ENCODE peak calls at places on chromosome 11, in four cellular contexts. U is HepG2, P is K562, D is A549. B is an unnamed sample.

GRCh38 chr11:83033972-83034672 is 37.6 kb downstream of the RAB30 start:
- DNase-seq in U (no peak), P (no peak), D (no peak), B (no peak)

GRCh38 chr11:1873048-1873812 is 18.5 kb downstream of the PRR33 start:
- DNase-seq in U (no peak), P (no peak), D (no peak), B (no peak)

GRCh38 chr11:120798854-120799253 is 225.0 kb upstream of the TBCEL start:
- DNase-seq in U (no peak), P (no peak), D (no peak), B (no peak)

GRCh38 chr11:28834877-28835276 is 726.7 kb downstream of the METTL15 start:
- DNase-seq in U (no peak), P (no peak), D (no peak), B (no peak)

GRCh38 chr11:60511393-60511792 is 3.8 kb upstream of the MS4A13 start:
- DNase-seq in U (no peak), P (no peak), D (no peak), B (no peak)

GRCh38 chr11:44320289-44320973 is 10.5 kb upstream of the ALX4 start:
- DNase-seq in U (no peak), P (no peak), D (no peak), B (no peak)

GRCh38 chr11:10497371-10498021 is 42.4 kb downstream of the AMPD3 start:
- DNase-seq in U (no peak), P (no peak), D (no peak), B (no peak)

GRCh38 chr11:62921201-62921572 is at the start of gene CHRM1:
- DNase-seq in U (no peak), P (no peak), D (no peak), B (no peak)

GRCh38 chr11:1162153-1162497 is 4.4 kb downstream of the MUC5AC start:
- DNase-seq in U (no peak), P (no peak), D (no peak), B (no peak)

GRCh38 chr11:43282607-43283440 is 29.0 kb upstream of the API5 start:
- DNase-seq in U (peak; percentile 9), P (peak; percentile 66), D (peak; percentile 25), B (no peak)

GRCh38 chr11:10674440-10674855 is 19.1 kb downstream of the IRAG1 start:
- DNase-seq in U (no peak), P (no peak), D (no peak), B (no peak)

GRCh38 chr11:96054870-96055705 is 131.2 kb upstream of the MTMR2 start:
- DNase-seq in U (peak; percentile 44), P (peak; percentile 29), D (peak; percentile 7), B (no peak)

GRCh38 chr11:103546236-103546635 is 437.0 kb downstream of the DYNC2H1 start:
- DNase-seq in U (no peak), P (no peak), D (no peak), B (no peak)

GRCh38 chr11:20097319-20098221 is 62.7 kb downstream of the DBX1 start:
- DNase-seq in U (no peak), P (no peak), D (no peak), B (no peak)

DNA sequence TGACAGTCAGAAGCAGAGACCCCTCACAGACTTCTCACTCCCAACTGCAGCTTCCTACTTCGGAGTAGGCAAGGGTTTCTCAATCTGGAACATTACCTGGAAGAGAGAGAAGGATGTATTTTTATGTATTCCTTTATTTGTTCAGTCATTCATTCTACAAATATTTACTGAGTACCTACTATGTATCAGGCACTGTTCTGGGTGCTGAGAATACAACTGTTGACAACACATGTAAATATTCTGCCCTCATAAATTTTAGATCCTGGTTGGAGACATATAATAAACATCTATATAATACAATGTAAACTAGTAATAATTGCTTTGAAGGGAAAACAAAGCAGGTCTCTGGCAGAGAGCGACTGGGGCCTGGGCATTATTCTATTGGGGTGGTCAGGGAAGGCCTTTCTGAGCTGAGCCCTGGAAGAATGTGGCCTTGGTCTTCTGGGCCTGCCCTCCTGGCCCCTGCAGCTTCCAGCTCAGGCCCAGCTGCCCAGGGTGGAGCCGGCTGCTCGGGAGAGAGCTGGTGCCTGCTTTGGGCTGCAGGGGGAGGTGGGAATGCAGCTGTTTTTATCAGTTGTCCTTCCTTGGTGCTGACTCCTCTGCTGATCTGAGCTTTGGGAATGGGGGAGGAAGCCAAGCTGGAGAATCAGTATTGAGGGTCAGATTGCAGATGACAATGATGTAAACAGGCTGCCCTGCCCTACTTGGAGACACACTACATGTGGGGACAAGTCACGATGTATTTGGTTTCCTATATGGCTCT is 46.8 kb downstream of the PKNOX2 start:
- DNase-seq in U (no peak), P (no peak), D (no peak), B (no peak)
- TF ChIP-seq CHD4 in U (no peak), P (no peak), D (no peak), B (no peak)

GRCh38 chr11:64339754-64340408 is at the start of gene CCDC88B:
- DNase-seq in U (no peak), P (no peak), D (no peak), B (no peak)

GRCh38 chr11:64342869-64343739 is 3.1 kb downstream of the CCDC88B start:
- DNase-seq in U (no peak), P (peak; percentile 82), D (no peak), B (no peak)

GRCh38 chr11:64341851-64342791 is 2.1 kb downstream of the CCDC88B start:
- DNase-seq in U (peak; percentile 63), P (peak; percentile 95), D (peak; percentile 91), B (no peak)

GRCh38 chr11:64340671-64341335 is 799 bp downstream of the CCDC88B start:
- DNase-seq in U (no peak), P (peak; percentile 83), D (no peak), B (no peak)

GRCh38 chr11:64341429-64341828 is 1.4 kb downstream of the CCDC88B start:
- DNase-seq in U (no peak), P (no peak), D (no peak), B (no peak)
- TF ChIP-seq SMC3 in U (no peak), P (no peak), D (no peak), B (no peak)

DNA sequence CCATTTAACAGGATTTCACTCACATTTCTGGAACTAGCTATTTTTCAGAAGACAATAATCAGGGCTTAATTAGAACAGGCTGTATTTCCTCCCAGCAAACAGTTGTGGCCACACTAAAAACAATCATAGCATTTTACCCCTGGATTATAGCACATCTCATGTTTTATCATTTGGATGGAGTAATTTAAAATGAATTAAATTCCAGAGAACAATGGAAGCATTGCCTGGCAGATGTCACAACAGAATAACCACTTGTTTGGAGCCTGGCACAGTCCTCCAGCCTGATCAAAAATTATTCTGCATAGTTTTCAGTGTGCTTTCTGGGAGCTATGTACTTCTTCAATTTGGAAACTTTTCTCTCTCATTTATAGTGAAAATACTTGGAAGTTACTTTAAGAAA is 9.2 kb downstream of the PRSS23 start:
- DNase-seq in U (no peak), P (no peak), D (no peak), B (no peak)
- TF ChIP-seq CHD4 in U (no peak), P (no peak), D (no peak), B (no peak)

GRCh38 chr11:132125855-132126841 is 755.7 kb downstream of the NTM start:
- DNase-seq in U (no peak), P (no peak), D (no peak), B (no peak)
- TF ChIP-seq SMC3 in U (no peak), P (no peak), D (no peak), B (no peak)

GRCh38 chr11:124983674-124984511 is 29.9 kb downstream of the CCDC15 start:
- DNase-seq in U (no peak), P (no peak), D (no peak), B (no peak)

GRCh38 chr11:124977006-124977405 is 23.0 kb downstream of the CCDC15 start:
- DNase-seq in U (no peak), P (no peak), D (no peak), B (no peak)

GRCh38 chr11:124978316-124978715 is 24.3 kb downstream of the CCDC15 start:
- DNase-seq in U (no peak), P (no peak), D (no peak), B (no peak)

GRCh38 chr11:124984512-124984854 is 30.5 kb downstream of the CCDC15 start:
- DNase-seq in U (no peak), P (no peak), D (no peak), B (no peak)

DNA sequence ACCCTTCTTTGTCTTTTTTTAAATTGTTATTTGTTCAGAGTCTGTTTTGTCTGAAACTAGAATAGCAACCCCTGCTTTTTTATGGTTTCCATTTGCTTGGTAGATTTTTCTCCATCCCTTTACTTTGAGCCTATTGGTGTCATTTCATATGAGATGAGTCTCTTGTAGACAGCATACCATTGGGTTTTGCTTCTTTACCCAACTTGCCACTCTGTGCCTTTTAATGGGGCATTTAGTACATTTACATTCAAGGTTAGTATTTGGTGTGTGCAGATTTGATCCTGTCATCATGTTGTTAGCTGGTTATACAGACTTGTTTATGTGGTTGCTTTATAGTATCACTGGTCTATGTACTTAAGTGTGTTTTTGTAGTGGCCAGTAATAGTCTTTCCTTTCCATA is 28.0 kb downstream of the CCDC15 start:
- DNase-seq in U (no peak), P (no peak), D (no peak), B (no peak)
- TF ChIP-seq CHD4 in U (no peak), P (no peak), D (no peak), B (no peak)

GRCh38 chr11:65899356-65900124 is 648 bp downstream of the FOSL1 start:
- DNase-seq in U (peak; percentile 58), P (peak; percentile 81), D (peak; percentile 75), B (no peak)
- TF ChIP-seq SMC3 in U (no peak), P (no peak), D (no peak), B (no peak)

GRCh38 chr11:107576497-107577086 is 11.1 kb upstream of the ALKBH8 start:
- DNase-seq in U (peak; percentile 19), P (peak; percentile 33), D (peak; percentile 36), B (no peak)
- TF ChIP-seq CHD4 in U (no peak), P (no peak), D (no peak), B (no peak)